ENCODE peak calls at places on chromosomes 11 and 22, in eight cellular contexts. One of them, this sample, is unnamed.

GRCh38 chr22:48944756-48945620 is 882.7 kb downstream of the BRD1 start:
- DNase-seq in IMR-90: no peak
- DNase-seq in lower leg skin: peak
- DNase-seq in H54: no peak
- DNase-seq in A549: no peak
- DNase-seq in HCT116: no peak
- DNase-seq in breast epithelium: peak
- DNase-seq in NB4: no peak
- DNase-seq in this sample: no peak

GRCh38 chr11:44192015-44192380 is 96.5 kb downstream of the EXT2 start:
- DNase-seq in IMR-90: no peak
- DNase-seq in lower leg skin: no peak
- DNase-seq in H54: no peak
- DNase-seq in A549: no peak
- DNase-seq in HCT116: no peak
- DNase-seq in breast epithelium: no peak
- DNase-seq in NB4: no peak
- DNase-seq in this sample: no peak

GRCh38 chr11:34953955-34954354 is 37.5 kb downstream of the PDHX start:
- DNase-seq in IMR-90: peak
- DNase-seq in lower leg skin: no peak
- DNase-seq in H54: no peak
- DNase-seq in A549: no peak
- DNase-seq in HCT116: no peak
- DNase-seq in breast epithelium: no peak
- DNase-seq in NB4: no peak
- DNase-seq in this sample: no peak

GRCh38 chr11:72014761-72015320 is 16.1 kb downstream of the IL18BP start:
- DNase-seq in IMR-90: no peak
- DNase-seq in lower leg skin: no peak
- DNase-seq in H54: no peak
- DNase-seq in A549: no peak
- DNase-seq in HCT116: no peak
- DNase-seq in breast epithelium: peak
- DNase-seq in NB4: no peak
- DNase-seq in this sample: no peak

GRCh38 chr11:116224154-116224888 is 548.5 kb downstream of the BUD13 start:
- DNase-seq in IMR-90: peak
- DNase-seq in lower leg skin: peak
- DNase-seq in H54: peak
- DNase-seq in A549: peak
- DNase-seq in HCT116: peak
- DNase-seq in breast epithelium: no peak
- DNase-seq in NB4: peak
- DNase-seq in this sample: peak

GRCh38 chr22:35540600-35541253 is at the start of gene RASD2:
- DNase-seq in IMR-90: peak
- DNase-seq in lower leg skin: no peak
- DNase-seq in H54: peak
- DNase-seq in A549: peak
- DNase-seq in HCT116: no peak
- DNase-seq in breast epithelium: no peak
- DNase-seq in NB4: peak
- DNase-seq in this sample: peak

GRCh38 chr11:101306721-101307120 is 177.1 kb upstream of the PGR start:
- DNase-seq in IMR-90: no peak
- DNase-seq in lower leg skin: no peak
- DNase-seq in H54: no peak
- DNase-seq in A549: no peak
- DNase-seq in HCT116: no peak
- DNase-seq in breast epithelium: no peak
- DNase-seq in NB4: no peak
- DNase-seq in this sample: no peak

GRCh38 chr11:132186699-132187098 is 816.3 kb downstream of the NTM start:
- DNase-seq in IMR-90: no peak
- DNase-seq in lower leg skin: no peak
- DNase-seq in H54: no peak
- DNase-seq in A549: no peak
- DNase-seq in HCT116: no peak
- DNase-seq in breast epithelium: no peak
- DNase-seq in NB4: no peak
- DNase-seq in this sample: no peak

GRCh38 chr11:65132238-65132987 is 1.9 kb downstream of the SYVN1 start:
- DNase-seq in IMR-90: no peak
- DNase-seq in lower leg skin: no peak
- DNase-seq in H54: no peak
- DNase-seq in A549: no peak
- DNase-seq in HCT116: no peak
- DNase-seq in breast epithelium: no peak
- DNase-seq in NB4: peak
- DNase-seq in this sample: no peak

GRCh38 chr22:31870890-31871289 is 73.4 kb upstream of the YWHAH start:
- DNase-seq in IMR-90: peak
- DNase-seq in lower leg skin: no peak
- DNase-seq in H54: no peak
- DNase-seq in A549: peak
- DNase-seq in HCT116: no peak
- DNase-seq in breast epithelium: no peak
- DNase-seq in NB4: no peak
- DNase-seq in this sample: no peak

GRCh38 chr22:37283393-37283937 is 1.2 kb downstream of the CYTH4 start:
- DNase-seq in IMR-90: no peak
- DNase-seq in lower leg skin: no peak
- DNase-seq in H54: no peak
- DNase-seq in A549: no peak
- DNase-seq in HCT116: no peak
- DNase-seq in breast epithelium: no peak
- DNase-seq in NB4: no peak
- DNase-seq in this sample: no peak

GRCh38 chr22:37280718-37281117 is 1.6 kb upstream of the CYTH4 start:
- DNase-seq in IMR-90: no peak
- DNase-seq in lower leg skin: no peak
- DNase-seq in H54: no peak
- DNase-seq in A549: no peak
- DNase-seq in HCT116: no peak
- DNase-seq in breast epithelium: no peak
- DNase-seq in NB4: no peak
- DNase-seq in this sample: no peak

GRCh38 chr22:37281195-37281594 is 1.1 kb upstream of the CYTH4 start:
- DNase-seq in IMR-90: no peak
- DNase-seq in lower leg skin: no peak
- DNase-seq in H54: no peak
- DNase-seq in A549: no peak
- DNase-seq in HCT116: no peak
- DNase-seq in breast epithelium: no peak
- DNase-seq in NB4: no peak
- DNase-seq in this sample: no peak

GRCh38 chr22:37281646-37282384 is 493 bp upstream of the CYTH4 start:
- DNase-seq in IMR-90: no peak
- DNase-seq in lower leg skin: no peak
- DNase-seq in H54: no peak
- DNase-seq in A549: no peak
- DNase-seq in HCT116: no peak
- DNase-seq in breast epithelium: no peak
- DNase-seq in NB4: no peak
- DNase-seq in this sample: no peak

DNA sequence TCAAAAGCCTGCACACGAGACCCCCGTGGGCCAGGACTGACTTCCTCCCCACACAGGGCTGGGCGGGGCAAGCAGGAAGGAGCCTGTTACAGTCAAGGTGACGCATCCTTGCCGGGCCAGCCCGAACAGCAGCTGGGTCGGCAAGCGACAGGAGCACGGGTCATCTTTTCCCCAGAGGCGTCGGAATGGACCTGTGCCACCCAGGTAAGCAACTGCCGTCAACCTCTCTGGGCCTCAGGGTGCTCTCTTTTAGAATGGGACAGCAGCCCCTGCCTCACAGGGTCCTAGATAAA is at the start of gene CYTH4:
- DNase-seq in IMR-90: no peak
- DNase-seq in lower leg skin: peak
- DNase-seq in H54: peak
- DNase-seq in A549: no peak
- DNase-seq in HCT116: no peak
- DNase-seq in breast epithelium: no peak
- DNase-seq in NB4: peak
- DNase-seq in this sample: no peak
- TF ChIP-seq POLR2A in IMR-90: no peak
- TF ChIP-seq POLR2A in lower leg skin: no peak
- TF ChIP-seq POLR2A in H54: no peak
- TF ChIP-seq POLR2A in A549: no peak
- TF ChIP-seq POLR2A in HCT116: no peak
- TF ChIP-seq POLR2A in breast epithelium: no peak
- TF ChIP-seq POLR2A in NB4: no peak
- TF ChIP-seq POLR2A in this sample: no peak

GRCh38 chr22:27192135-27192900 is 534.9 kb downstream of the MIAT start:
- DNase-seq in IMR-90: no peak
- DNase-seq in lower leg skin: no peak
- DNase-seq in H54: no peak
- DNase-seq in A549: no peak
- DNase-seq in HCT116: no peak
- DNase-seq in breast epithelium: no peak
- DNase-seq in NB4: no peak
- DNase-seq in this sample: no peak

GRCh38 chr22:27194096-27194748 is 536.8 kb downstream of the MIAT start:
- DNase-seq in IMR-90: no peak
- DNase-seq in lower leg skin: no peak
- DNase-seq in H54: no peak
- DNase-seq in A549: no peak
- DNase-seq in HCT116: no peak
- DNase-seq in breast epithelium: no peak
- DNase-seq in NB4: no peak
- DNase-seq in this sample: peak

GRCh38 chr22:27193215-27193614 is 535.8 kb downstream of the MIAT start:
- DNase-seq in IMR-90: no peak
- DNase-seq in lower leg skin: no peak
- DNase-seq in H54: no peak
- DNase-seq in A549: no peak
- DNase-seq in HCT116: no peak
- DNase-seq in breast epithelium: no peak
- DNase-seq in NB4: no peak
- DNase-seq in this sample: no peak

GRCh38 chr22:27195104-27195503 is 537.7 kb downstream of the MIAT start:
- DNase-seq in IMR-90: peak
- DNase-seq in lower leg skin: no peak
- DNase-seq in H54: no peak
- DNase-seq in A549: no peak
- DNase-seq in HCT116: no peak
- DNase-seq in breast epithelium: no peak
- DNase-seq in NB4: no peak
- DNase-seq in this sample: no peak

DNA sequence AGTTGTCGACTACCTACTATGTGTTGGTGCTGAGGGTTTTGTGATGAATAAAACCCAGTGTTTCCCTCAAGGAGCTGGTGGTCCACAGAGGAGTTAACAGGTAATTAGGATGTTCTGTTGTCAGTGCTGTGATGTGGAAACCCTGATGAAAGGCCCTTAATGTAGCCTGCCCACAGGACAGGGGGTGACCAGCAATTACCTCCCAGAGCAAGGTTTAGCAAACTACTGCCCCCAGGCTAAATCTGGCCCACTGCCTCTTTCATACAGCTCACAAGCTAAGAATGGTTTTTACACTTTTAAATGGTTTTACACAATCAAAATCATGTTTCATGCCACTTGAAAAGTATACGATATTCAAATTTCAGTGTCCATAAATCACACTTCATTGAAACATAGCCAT is 536.2 kb downstream of the MIAT start:
- DNase-seq in IMR-90: no peak
- DNase-seq in lower leg skin: no peak
- DNase-seq in H54: no peak
- DNase-seq in A549: no peak
- DNase-seq in HCT116: no peak
- DNase-seq in breast epithelium: no peak
- DNase-seq in NB4: no peak
- DNase-seq in this sample: no peak
- TF ChIP-seq POLR2A in IMR-90: no peak
- TF ChIP-seq POLR2A in lower leg skin: no peak
- TF ChIP-seq POLR2A in H54: no peak
- TF ChIP-seq POLR2A in A549: no peak
- TF ChIP-seq POLR2A in HCT116: no peak
- TF ChIP-seq POLR2A in breast epithelium: no peak
- TF ChIP-seq POLR2A in NB4: no peak
- TF ChIP-seq POLR2A in this sample: no peak

DNA sequence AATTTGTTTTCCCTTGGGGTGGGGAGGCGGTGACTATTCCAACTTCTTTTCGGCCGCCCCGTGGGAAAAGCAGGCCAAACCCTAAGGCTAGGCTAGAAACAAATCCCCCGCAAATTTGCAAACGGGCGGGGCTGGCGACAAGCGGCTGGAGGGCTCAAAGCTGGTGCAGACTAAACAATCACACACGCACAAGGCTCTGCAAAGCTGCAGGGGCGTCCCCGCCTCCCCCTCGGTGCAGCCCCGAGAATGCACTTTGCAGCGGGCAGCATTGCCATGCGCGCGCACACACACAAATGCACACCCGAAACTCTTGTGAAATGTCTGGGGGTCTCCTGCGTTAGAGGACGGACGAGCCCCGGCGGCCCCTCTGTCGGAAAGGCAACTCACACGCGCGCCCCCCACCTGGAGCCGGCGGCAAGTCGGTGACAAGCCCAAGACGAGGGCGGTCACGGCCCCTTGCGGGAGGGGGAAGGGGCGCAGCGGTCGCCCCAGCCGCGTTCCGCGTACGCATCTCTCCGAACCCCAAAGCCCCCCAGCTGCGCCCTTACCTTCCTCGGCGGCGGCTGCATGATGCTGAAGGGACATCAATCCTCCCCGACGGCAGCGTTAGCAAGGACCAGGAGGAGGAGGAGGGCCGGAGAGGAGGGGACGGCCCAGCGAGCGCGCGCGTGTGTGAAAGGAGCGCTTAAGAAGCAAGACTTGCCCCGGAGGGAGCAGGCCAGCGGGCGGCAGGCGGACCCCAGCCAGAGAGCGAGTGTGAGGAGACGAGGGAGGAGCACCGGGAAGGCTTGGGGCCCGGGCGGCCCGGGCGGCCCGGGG is 600 bp downstream of the FCHSD2 start:
- DNase-seq in IMR-90: peak
- DNase-seq in lower leg skin: peak
- DNase-seq in H54: peak
- DNase-seq in A549: peak
- DNase-seq in HCT116: peak
- DNase-seq in breast epithelium: peak
- DNase-seq in NB4: peak
- DNase-seq in this sample: peak
- TF ChIP-seq POLR2A in IMR-90: no peak
- TF ChIP-seq POLR2A in lower leg skin: no peak
- TF ChIP-seq POLR2A in H54: no peak
- TF ChIP-seq POLR2A in A549: no peak
- TF ChIP-seq POLR2A in HCT116: no peak
- TF ChIP-seq POLR2A in breast epithelium: no peak
- TF ChIP-seq POLR2A in NB4: no peak
- TF ChIP-seq POLR2A in this sample: no peak

DNA sequence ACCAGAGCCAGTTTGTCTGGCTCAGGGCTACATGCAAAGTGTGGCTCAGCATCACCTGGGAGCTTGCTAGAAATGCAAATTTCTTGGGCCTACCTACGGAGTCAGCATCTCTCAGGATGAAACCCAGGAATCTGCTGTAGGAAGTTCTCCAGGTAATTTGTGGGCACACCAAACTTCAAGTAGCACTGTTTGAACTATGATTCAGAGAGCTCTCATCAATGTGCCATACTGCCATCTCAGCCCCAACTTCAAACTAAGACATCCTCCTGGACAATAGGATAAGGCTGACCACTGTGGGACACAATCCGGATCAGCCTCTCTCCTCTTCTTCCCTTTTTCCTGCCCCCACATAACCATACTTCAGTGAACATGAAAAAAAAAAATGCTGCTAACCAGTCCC is 374.5 kb downstream of the METTL15 start:
- DNase-seq in IMR-90: no peak
- DNase-seq in lower leg skin: no peak
- DNase-seq in H54: no peak
- DNase-seq in A549: no peak
- DNase-seq in HCT116: no peak
- DNase-seq in breast epithelium: no peak
- DNase-seq in NB4: no peak
- DNase-seq in this sample: no peak
- TF ChIP-seq POLR2A in IMR-90: no peak
- TF ChIP-seq POLR2A in lower leg skin: no peak
- TF ChIP-seq POLR2A in H54: no peak
- TF ChIP-seq POLR2A in A549: no peak
- TF ChIP-seq POLR2A in HCT116: no peak
- TF ChIP-seq POLR2A in breast epithelium: no peak
- TF ChIP-seq POLR2A in NB4: no peak
- TF ChIP-seq POLR2A in this sample: no peak